ENCODE peak calls at places on chromosome 9, in four cellular contexts. M, V, U and A are unnamed samples.

GRCh38 chr9:93468763-93469456 is 15.5 kb upstream of the FAM120AOS start:
- DNase-seq in M (peak; percentile 56), U (no peak), V (no peak), A (no peak)

GRCh38 chr9:68947015-68947414 is 66.9 kb downstream of the PRKACG start:
- DNase-seq in M (no peak), V (no peak), U (no peak), A (no peak)

GRCh38 chr9:101727621-101728524 is 10.6 kb downstream of the GRIN3A start:
- DNase-seq in M (peak; percentile 18), V (peak; percentile 34), U (peak; percentile 20), A (no peak)

GRCh38 chr9:38068616-38068865 is 486 bp downstream of the SHB start:
- DNase-seq in V (peak; percentile 29), M (peak; percentile 59), U (no peak), A (no peak)

GRCh38 chr9:83191154-83191553 is 128.2 kb upstream of the RASEF start:
- DNase-seq in V (no peak), M (no peak), U (no peak), A (no peak)

GRCh38 chr9:35940474-35941467 is 17.2 kb downstream of the OR2S2 start:
- DNase-seq in V (no peak), U (no peak), M (no peak), A (no peak)

GRCh38 chr9:133119039-133119438 is 2.0 kb downstream of the RALGDS start:
- DNase-seq in V (no peak), U (no peak), M (no peak), A (no peak)

GRCh38 chr9:118271331-118271730 is 567.1 kb downstream of the TLR4 start:
- DNase-seq in V (peak; percentile 2), U (no peak), M (no peak), A (no peak)

GRCh38 chr9:132910376-132910775 is 31.7 kb downstream of the SPACA9 start:
- DNase-seq in M (no peak), V (no peak), U (no peak), A (no peak)

GRCh38 chr9:92734931-92735906 is 29.4 kb downstream of the BICD2 start:
- DNase-seq in V (no peak), M (no peak), U (no peak), A (no peak)

GRCh38 chr9:22279621-22280020 is 167.0 kb upstream of the DMRTA1 start:
- DNase-seq in M (no peak), V (no peak), U (no peak), A (no peak)

GRCh38 chr9:133134419-133135190 is 13.6 kb upstream of the RALGDS start:
- DNase-seq in V (peak; percentile 35), U (no peak), M (no peak), A (no peak)

GRCh38 chr9:82255533-82255932 is 267.0 kb downstream of the SPATA31D1 start:
- DNase-seq in M (no peak), V (no peak), U (no peak), A (no peak)

GRCh38 chr9:4508907-4509589 is 18.8 kb downstream of the SLC1A1 start:
- DNase-seq in M (peak; percentile 43), U (no peak), V (no peak), A (no peak)

GRCh38 chr9:130681769-130682489 is 11.7 kb upstream of the EXOSC2 start:
- DNase-seq in V (no peak), U (no peak), M (no peak), A (no peak)

GRCh38 chr9:115264333-115264732 is 146.4 kb upstream of the TNC start:
- DNase-seq in M (peak; percentile 29), V (no peak), U (no peak), A (no peak)

GRCh38 chr9:98867434-98868168 is 60.1 kb downstream of the GALNT12 start:
- DNase-seq in V (peak; percentile 73), U (peak; percentile 89), M (peak; percentile 94), A (no peak)

GRCh38 chr9:127754761-127755557 is 19.9 kb upstream of the TOR2A start:
- DNase-seq in M (no peak), U (no peak), V (no peak), A (no peak)

GRCh38 chr9:125908138-125908537 is 161.0 kb downstream of the PBX3 start:
- DNase-seq in V (no peak), U (no peak), M (no peak), A (no peak)